ENCODE peak calls at places on chromosomes 13 and 19, in nine cellular contexts. One of them, this sample, is unnamed.

GRCh38 chr13:41603917-41604316 is 146.6 kb downstream of the RGCC start:
- DNase-seq in endothelial cell of umbilical vein: peak
- DNase-seq in activated B cell treated with CpG ODN at 0.5 μM for 24 hours: no peak
- DNase-seq in keratinocyte: peak
- DNase-seq in left lung: no peak
- DNase-seq in right atrium auricular region: no peak
- DNase-seq in Panc1: peak
- DNase-seq in retinal pigment epithelial cell: no peak
- DNase-seq in endothelial cell: no peak
- DNase-seq in this sample: no peak

GRCh38 chr13:106241974-106242373 is 293.5 kb downstream of the EFNB2 start:
- DNase-seq in endothelial cell of umbilical vein: no peak
- DNase-seq in activated B cell treated with CpG ODN at 0.5 μM for 24 hours: no peak
- DNase-seq in keratinocyte: no peak
- DNase-seq in left lung: no peak
- DNase-seq in right atrium auricular region: no peak
- DNase-seq in Panc1: no peak
- DNase-seq in retinal pigment epithelial cell: no peak
- DNase-seq in endothelial cell: no peak
- DNase-seq in this sample: no peak

GRCh38 chr19:56670961-56671612 is 470 bp downstream of the ZNF835 start:
- DNase-seq in endothelial cell of umbilical vein: no peak
- DNase-seq in activated B cell treated with CpG ODN at 0.5 μM for 24 hours: no peak
- DNase-seq in keratinocyte: no peak
- DNase-seq in left lung: no peak
- DNase-seq in right atrium auricular region: no peak
- DNase-seq in Panc1: no peak
- DNase-seq in retinal pigment epithelial cell: no peak
- DNase-seq in endothelial cell: no peak
- DNase-seq in this sample: no peak

GRCh38 chr19:45863840-45864628 is at the start of gene FOXA3:
- DNase-seq in endothelial cell of umbilical vein: peak
- DNase-seq in activated B cell treated with CpG ODN at 0.5 μM for 24 hours: peak
- DNase-seq in keratinocyte: no peak
- DNase-seq in left lung: peak
- DNase-seq in right atrium auricular region: no peak
- DNase-seq in Panc1: no peak
- DNase-seq in retinal pigment epithelial cell: no peak
- DNase-seq in endothelial cell: peak
- DNase-seq in this sample: peak

GRCh38 chr13:109150691-109151090 is 521.3 kb downstream of the MYO16 start:
- DNase-seq in endothelial cell of umbilical vein: no peak
- DNase-seq in activated B cell treated with CpG ODN at 0.5 μM for 24 hours: no peak
- DNase-seq in keratinocyte: no peak
- DNase-seq in left lung: no peak
- DNase-seq in right atrium auricular region: no peak
- DNase-seq in Panc1: no peak
- DNase-seq in retinal pigment epithelial cell: no peak
- DNase-seq in endothelial cell: no peak
- DNase-seq in this sample: no peak

GRCh38 chr19:32901504-32902161 is 32.1 kb upstream of the SLC7A9 start:
- DNase-seq in endothelial cell of umbilical vein: no peak
- DNase-seq in activated B cell treated with CpG ODN at 0.5 μM for 24 hours: no peak
- DNase-seq in keratinocyte: no peak
- DNase-seq in left lung: no peak
- DNase-seq in right atrium auricular region: no peak
- DNase-seq in Panc1: no peak
- DNase-seq in retinal pigment epithelial cell: no peak
- DNase-seq in endothelial cell: no peak
- DNase-seq in this sample: no peak

GRCh38 chr19:32647361-32647760 is 27.6 kb downstream of the ANKRD27 start:
- DNase-seq in endothelial cell of umbilical vein: no peak
- DNase-seq in activated B cell treated with CpG ODN at 0.5 μM for 24 hours: no peak
- DNase-seq in keratinocyte: no peak
- DNase-seq in left lung: no peak
- DNase-seq in right atrium auricular region: no peak
- DNase-seq in Panc1: no peak
- DNase-seq in retinal pigment epithelial cell: no peak
- DNase-seq in endothelial cell: no peak
- DNase-seq in this sample: no peak

GRCh38 chr19:6233051-6233826 is 46.5 kb downstream of the MLLT1 start:
- DNase-seq in endothelial cell of umbilical vein: peak
- DNase-seq in activated B cell treated with CpG ODN at 0.5 μM for 24 hours: no peak
- DNase-seq in keratinocyte: no peak
- DNase-seq in left lung: peak
- DNase-seq in right atrium auricular region: peak
- DNase-seq in Panc1: no peak
- DNase-seq in retinal pigment epithelial cell: no peak
- DNase-seq in endothelial cell: no peak
- DNase-seq in this sample: no peak

GRCh38 chr13:73162912-73163911 is 104.4 kb downstream of the KLF5 start:
- DNase-seq in endothelial cell of umbilical vein: no peak
- DNase-seq in activated B cell treated with CpG ODN at 0.5 μM for 24 hours: no peak
- DNase-seq in keratinocyte: no peak
- DNase-seq in left lung: no peak
- DNase-seq in right atrium auricular region: no peak
- DNase-seq in Panc1: no peak
- DNase-seq in retinal pigment epithelial cell: no peak
- DNase-seq in endothelial cell: no peak
- DNase-seq in this sample: no peak

GRCh38 chr13:101394597-101394996 is 21.7 kb downstream of the NALCN start:
- DNase-seq in endothelial cell of umbilical vein: peak
- DNase-seq in activated B cell treated with CpG ODN at 0.5 μM for 24 hours: no peak
- DNase-seq in keratinocyte: no peak
- DNase-seq in left lung: no peak
- DNase-seq in right atrium auricular region: no peak
- DNase-seq in Panc1: no peak
- DNase-seq in retinal pigment epithelial cell: no peak
- DNase-seq in endothelial cell: no peak
- DNase-seq in this sample: no peak

GRCh38 chr19:45215391-45216191 is 29.6 kb downstream of the EXOC3L2 start:
- DNase-seq in endothelial cell of umbilical vein: peak
- DNase-seq in activated B cell treated with CpG ODN at 0.5 μM for 24 hours: no peak
- DNase-seq in keratinocyte: no peak
- DNase-seq in left lung: peak
- DNase-seq in right atrium auricular region: no peak
- DNase-seq in Panc1: no peak
- DNase-seq in retinal pigment epithelial cell: no peak
- DNase-seq in endothelial cell: peak
- DNase-seq in this sample: no peak

GRCh38 chr13:62309904-62310303 is 894.3 kb upstream of the PCDH20 start:
- DNase-seq in endothelial cell of umbilical vein: no peak
- DNase-seq in activated B cell treated with CpG ODN at 0.5 μM for 24 hours: no peak
- DNase-seq in keratinocyte: no peak
- DNase-seq in left lung: no peak
- DNase-seq in right atrium auricular region: no peak
- DNase-seq in Panc1: no peak
- DNase-seq in retinal pigment epithelial cell: no peak
- DNase-seq in endothelial cell: no peak
- DNase-seq in this sample: no peak

GRCh38 chr13:31200636-31200970 is 828 bp downstream of the B3GLCT start:
- DNase-seq in endothelial cell of umbilical vein: peak
- DNase-seq in activated B cell treated with CpG ODN at 0.5 μM for 24 hours: no peak
- DNase-seq in keratinocyte: no peak
- DNase-seq in left lung: peak
- DNase-seq in right atrium auricular region: no peak
- DNase-seq in Panc1: no peak
- DNase-seq in retinal pigment epithelial cell: no peak
- DNase-seq in endothelial cell: peak
- DNase-seq in this sample: peak

GRCh38 chr13:90846956-90847355 is 500.5 kb upstream of the MIR17HG start:
- DNase-seq in endothelial cell of umbilical vein: no peak
- DNase-seq in activated B cell treated with CpG ODN at 0.5 μM for 24 hours: no peak
- DNase-seq in keratinocyte: no peak
- DNase-seq in left lung: no peak
- DNase-seq in right atrium auricular region: no peak
- DNase-seq in Panc1: no peak
- DNase-seq in retinal pigment epithelial cell: no peak
- DNase-seq in endothelial cell: no peak
- DNase-seq in this sample: no peak

GRCh38 chr19:50479761-50480251 is 3.2 kb upstream of the GARIN5A start:
- DNase-seq in endothelial cell of umbilical vein: no peak
- DNase-seq in activated B cell treated with CpG ODN at 0.5 μM for 24 hours: no peak
- DNase-seq in keratinocyte: no peak
- DNase-seq in left lung: peak
- DNase-seq in right atrium auricular region: no peak
- DNase-seq in Panc1: no peak
- DNase-seq in retinal pigment epithelial cell: no peak
- DNase-seq in endothelial cell: no peak
- DNase-seq in this sample: no peak

GRCh38 chr13:73334459-73334858 is 275.7 kb downstream of the KLF5 start:
- DNase-seq in endothelial cell of umbilical vein: no peak
- DNase-seq in activated B cell treated with CpG ODN at 0.5 μM for 24 hours: no peak
- DNase-seq in keratinocyte: peak
- DNase-seq in left lung: no peak
- DNase-seq in right atrium auricular region: no peak
- DNase-seq in Panc1: no peak
- DNase-seq in retinal pigment epithelial cell: no peak
- DNase-seq in endothelial cell: no peak
- DNase-seq in this sample: no peak

GRCh38 chr13:78875792-78876580 is 217.0 kb upstream of the OBI1 start:
- DNase-seq in endothelial cell of umbilical vein: no peak
- DNase-seq in activated B cell treated with CpG ODN at 0.5 μM for 24 hours: no peak
- DNase-seq in keratinocyte: no peak
- DNase-seq in left lung: peak
- DNase-seq in right atrium auricular region: no peak
- DNase-seq in Panc1: no peak
- DNase-seq in retinal pigment epithelial cell: no peak
- DNase-seq in endothelial cell: no peak
- DNase-seq in this sample: no peak

GRCh38 chr13:23778879-23779278 is 110.3 kb downstream of the MIPEP start:
- DNase-seq in endothelial cell of umbilical vein: no peak
- DNase-seq in activated B cell treated with CpG ODN at 0.5 μM for 24 hours: no peak
- DNase-seq in keratinocyte: no peak
- DNase-seq in left lung: no peak
- DNase-seq in right atrium auricular region: no peak
- DNase-seq in Panc1: no peak
- DNase-seq in retinal pigment epithelial cell: no peak
- DNase-seq in endothelial cell: no peak
- DNase-seq in this sample: no peak

GRCh38 chr19:29945433-29945832 is 3.4 kb downstream of the URI1 start:
- DNase-seq in endothelial cell of umbilical vein: no peak
- DNase-seq in activated B cell treated with CpG ODN at 0.5 μM for 24 hours: no peak
- DNase-seq in keratinocyte: no peak
- DNase-seq in left lung: no peak
- DNase-seq in right atrium auricular region: no peak
- DNase-seq in Panc1: no peak
- DNase-seq in retinal pigment epithelial cell: no peak
- DNase-seq in endothelial cell: no peak
- DNase-seq in this sample: no peak

GRCh38 chr19:6259312-6259861 is 20.4 kb downstream of the MLLT1 start:
- DNase-seq in endothelial cell of umbilical vein: no peak
- DNase-seq in activated B cell treated with CpG ODN at 0.5 μM for 24 hours: no peak
- DNase-seq in keratinocyte: no peak
- DNase-seq in left lung: no peak
- DNase-seq in right atrium auricular region: no peak
- DNase-seq in Panc1: no peak
- DNase-seq in retinal pigment epithelial cell: no peak
- DNase-seq in endothelial cell: no peak
- DNase-seq in this sample: no peak

GRCh38 chr19:18058208-18059009 is 28.3 kb downstream of the IL12RB1 start:
- DNase-seq in endothelial cell of umbilical vein: peak
- DNase-seq in activated B cell treated with CpG ODN at 0.5 μM for 24 hours: peak
- DNase-seq in keratinocyte: no peak
- DNase-seq in left lung: peak
- DNase-seq in right atrium auricular region: peak
- DNase-seq in Panc1: no peak
- DNase-seq in retinal pigment epithelial cell: peak
- DNase-seq in endothelial cell: peak
- DNase-seq in this sample: peak

GRCh38 chr19:17282488-17283256 is 971 bp downstream of the ANKLE1 start:
- DNase-seq in endothelial cell of umbilical vein: peak
- DNase-seq in activated B cell treated with CpG ODN at 0.5 μM for 24 hours: peak
- DNase-seq in keratinocyte: no peak
- DNase-seq in left lung: peak
- DNase-seq in right atrium auricular region: peak
- DNase-seq in Panc1: no peak
- DNase-seq in retinal pigment epithelial cell: no peak
- DNase-seq in endothelial cell: peak
- DNase-seq in this sample: peak

GRCh38 chr13:39616087-39616694 is 13.2 kb upstream of the LHFPL6 start:
- DNase-seq in endothelial cell of umbilical vein: peak
- DNase-seq in activated B cell treated with CpG ODN at 0.5 μM for 24 hours: no peak
- DNase-seq in keratinocyte: no peak
- DNase-seq in left lung: no peak
- DNase-seq in right atrium auricular region: peak
- DNase-seq in Panc1: no peak
- DNase-seq in retinal pigment epithelial cell: no peak
- DNase-seq in endothelial cell: peak
- DNase-seq in this sample: no peak
- TF ChIP-seq CTCF in endothelial cell of umbilical vein: peak
- TF ChIP-seq CTCF in activated B cell treated with CpG ODN at 0.5 μM for 24 hours: peak
- TF ChIP-seq CTCF in keratinocyte: peak
- TF ChIP-seq CTCF in left lung: peak
- TF ChIP-seq CTCF in right atrium auricular region: peak
- TF ChIP-seq CTCF in Panc1: peak
- TF ChIP-seq CTCF in retinal pigment epithelial cell: peak
- TF ChIP-seq CTCF in endothelial cell: peak
- TF ChIP-seq CTCF in this sample: peak

DNA sequence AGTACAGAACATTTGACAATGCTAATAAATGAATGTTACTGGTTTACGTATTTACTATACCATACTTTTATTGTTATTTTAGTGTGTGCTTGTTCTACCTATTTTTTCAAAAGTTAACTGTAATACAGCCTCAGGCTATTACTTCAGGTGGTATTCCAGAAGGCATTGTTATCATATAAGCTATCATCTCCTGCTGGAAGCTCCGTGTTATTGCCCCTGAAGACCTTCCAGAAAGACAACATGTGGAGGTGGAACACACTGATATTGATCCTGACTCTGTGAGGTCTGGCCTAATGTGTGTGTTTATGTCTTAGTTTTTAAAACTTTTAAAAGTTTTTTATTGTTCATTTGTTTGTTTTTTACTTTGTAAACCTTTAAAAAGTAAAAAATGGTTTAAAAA is 509.8 kb upstream of the SPRY2 start:
- DNase-seq in endothelial cell of umbilical vein: no peak
- DNase-seq in activated B cell treated with CpG ODN at 0.5 μM for 24 hours: no peak
- DNase-seq in keratinocyte: no peak
- DNase-seq in left lung: no peak
- DNase-seq in right atrium auricular region: no peak
- DNase-seq in Panc1: no peak
- DNase-seq in retinal pigment epithelial cell: no peak
- DNase-seq in endothelial cell: no peak
- DNase-seq in this sample: no peak
- TF ChIP-seq CTCF in endothelial cell of umbilical vein: no peak
- TF ChIP-seq CTCF in activated B cell treated with CpG ODN at 0.5 μM for 24 hours: no peak
- TF ChIP-seq CTCF in keratinocyte: no peak
- TF ChIP-seq CTCF in left lung: no peak
- TF ChIP-seq CTCF in right atrium auricular region: no peak
- TF ChIP-seq CTCF in Panc1: no peak
- TF ChIP-seq CTCF in retinal pigment epithelial cell: no peak
- TF ChIP-seq CTCF in endothelial cell: no peak
- TF ChIP-seq CTCF in this sample: peak

GRCh38 chr13:33017410-33017929 is 1.2 kb downstream of the KL start:
- DNase-seq in endothelial cell of umbilical vein: peak
- DNase-seq in activated B cell treated with CpG ODN at 0.5 μM for 24 hours: no peak
- DNase-seq in keratinocyte: no peak
- DNase-seq in left lung: no peak
- DNase-seq in right atrium auricular region: peak
- DNase-seq in Panc1: peak
- DNase-seq in retinal pigment epithelial cell: peak
- DNase-seq in endothelial cell: peak
- DNase-seq in this sample: no peak
- TF ChIP-seq CTCF in endothelial cell of umbilical vein: peak
- TF ChIP-seq CTCF in activated B cell treated with CpG ODN at 0.5 μM for 24 hours: no peak
- TF ChIP-seq CTCF in keratinocyte: no peak
- TF ChIP-seq CTCF in left lung: peak
- TF ChIP-seq CTCF in right atrium auricular region: peak
- TF ChIP-seq CTCF in Panc1: peak
- TF ChIP-seq CTCF in retinal pigment epithelial cell: peak
- TF ChIP-seq CTCF in endothelial cell: peak
- TF ChIP-seq CTCF in this sample: peak

GRCh38 chr19:53809518-53810186 is 14.5 kb downstream of the NLRP12 start:
- DNase-seq in endothelial cell of umbilical vein: peak
- DNase-seq in activated B cell treated with CpG ODN at 0.5 μM for 24 hours: no peak
- DNase-seq in keratinocyte: no peak
- DNase-seq in left lung: no peak
- DNase-seq in right atrium auricular region: no peak
- DNase-seq in Panc1: no peak
- DNase-seq in retinal pigment epithelial cell: no peak
- DNase-seq in endothelial cell: peak
- DNase-seq in this sample: no peak
- TF ChIP-seq CTCF in endothelial cell of umbilical vein: peak
- TF ChIP-seq CTCF in activated B cell treated with CpG ODN at 0.5 μM for 24 hours: no peak
- TF ChIP-seq CTCF in keratinocyte: peak
- TF ChIP-seq CTCF in left lung: no peak
- TF ChIP-seq CTCF in right atrium auricular region: no peak
- TF ChIP-seq CTCF in Panc1: peak
- TF ChIP-seq CTCF in retinal pigment epithelial cell: peak
- TF ChIP-seq CTCF in endothelial cell: peak
- TF ChIP-seq CTCF in this sample: peak